ENCODE peak calls at places on chromosomes 11 and 22, in four cellular contexts. One of them, this sample, is unnamed.

GRCh38 chr22:49726701-49727101 is 101.0 kb downstream of the BRD1 start:
- DNase-seq in cardiac muscle cell: no peak
- DNase-seq in fibroblast of villous mesenchyme: no peak
- DNase-seq in K562: no peak
- DNase-seq in this sample: no peak

GRCh38 chr22:46008291-46008690 is 31.3 kb upstream of the WNT7B start:
- DNase-seq in cardiac muscle cell: no peak
- DNase-seq in fibroblast of villous mesenchyme: no peak
- DNase-seq in K562: no peak
- DNase-seq in this sample: no peak

GRCh38 chr22:49865156-49865555 is 11.5 kb downstream of the ZBED4 start:
- DNase-seq in cardiac muscle cell: no peak
- DNase-seq in fibroblast of villous mesenchyme: no peak
- DNase-seq in K562: no peak
- DNase-seq in this sample: no peak

GRCh38 chr11:14248577-14248976 is 110.4 kb downstream of the RRAS2 start:
- DNase-seq in cardiac muscle cell: no peak
- DNase-seq in fibroblast of villous mesenchyme: no peak
- DNase-seq in K562: no peak
- DNase-seq in this sample: no peak

GRCh38 chr11:75328426-75329277 is 22.8 kb downstream of the ARRB1 start:
- DNase-seq in cardiac muscle cell: peak; percentile 84
- DNase-seq in fibroblast of villous mesenchyme: peak; percentile 87
- DNase-seq in K562: peak; percentile 73
- DNase-seq in this sample: peak; percentile 76

GRCh38 chr22:22591348-22592299 is 32.6 kb upstream of the PRAME start:
- DNase-seq in cardiac muscle cell: peak; percentile 4
- DNase-seq in fibroblast of villous mesenchyme: no peak
- DNase-seq in K562: no peak
- DNase-seq in this sample: peak; percentile 4

GRCh38 chr11:92670293-92670890 is 299.1 kb upstream of the MTNR1B start:
- DNase-seq in cardiac muscle cell: no peak
- DNase-seq in fibroblast of villous mesenchyme: no peak
- DNase-seq in K562: no peak
- DNase-seq in this sample: no peak

GRCh38 chr11:24963879-24964278 is 467.0 kb downstream of the LUZP2 start:
- DNase-seq in cardiac muscle cell: peak; percentile 2
- DNase-seq in fibroblast of villous mesenchyme: no peak
- DNase-seq in K562: no peak
- DNase-seq in this sample: no peak

GRCh38 chr11:107102692-107103463 is 84.6 kb upstream of the GUCY1A2 start:
- DNase-seq in cardiac muscle cell: no peak
- DNase-seq in fibroblast of villous mesenchyme: no peak
- DNase-seq in K562: no peak
- DNase-seq in this sample: no peak

GRCh38 chr11:96279018-96279417 is 64.0 kb downstream of the MAML2 start:
- DNase-seq in cardiac muscle cell: no peak
- DNase-seq in fibroblast of villous mesenchyme: no peak
- DNase-seq in K562: peak; percentile 30
- DNase-seq in this sample: no peak

GRCh38 chr11:105856954-105857353 is 165.1 kb downstream of the MSANTD4 start:
- DNase-seq in cardiac muscle cell: no peak
- DNase-seq in fibroblast of villous mesenchyme: no peak
- DNase-seq in K562: no peak
- DNase-seq in this sample: no peak

GRCh38 chr11:105862736-105863367 is 159.2 kb downstream of the MSANTD4 start:
- DNase-seq in cardiac muscle cell: peak; percentile 70
- DNase-seq in fibroblast of villous mesenchyme: peak; percentile 59
- DNase-seq in K562: peak; percentile 6
- DNase-seq in this sample: peak; percentile 65

GRCh38 chr11:105860105-105860504 is 161.9 kb downstream of the MSANTD4 start:
- DNase-seq in cardiac muscle cell: no peak
- DNase-seq in fibroblast of villous mesenchyme: no peak
- DNase-seq in K562: no peak
- DNase-seq in this sample: no peak

GRCh38 chr11:105861225-105861624 is 160.8 kb downstream of the MSANTD4 start:
- DNase-seq in cardiac muscle cell: peak; percentile 7
- DNase-seq in fibroblast of villous mesenchyme: no peak
- DNase-seq in K562: no peak
- DNase-seq in this sample: no peak
- TF ChIP-seq CTCF in cardiac muscle cell: peak; percentile 23
- TF ChIP-seq CTCF in fibroblast of villous mesenchyme: peak; percentile 34
- TF ChIP-seq CTCF in K562: no peak
- TF ChIP-seq CTCF in this sample: peak; percentile 14

GRCh38 chr11:67381244-67381972 is 8.0 kb upstream of the CLCF1 start:
- DNase-seq in cardiac muscle cell: no peak
- DNase-seq in fibroblast of villous mesenchyme: no peak
- DNase-seq in K562: no peak
- DNase-seq in this sample: no peak
- TF ChIP-seq CTCF in cardiac muscle cell: no peak
- TF ChIP-seq CTCF in fibroblast of villous mesenchyme: no peak
- TF ChIP-seq CTCF in K562: no peak
- TF ChIP-seq CTCF in this sample: no peak

DNA sequence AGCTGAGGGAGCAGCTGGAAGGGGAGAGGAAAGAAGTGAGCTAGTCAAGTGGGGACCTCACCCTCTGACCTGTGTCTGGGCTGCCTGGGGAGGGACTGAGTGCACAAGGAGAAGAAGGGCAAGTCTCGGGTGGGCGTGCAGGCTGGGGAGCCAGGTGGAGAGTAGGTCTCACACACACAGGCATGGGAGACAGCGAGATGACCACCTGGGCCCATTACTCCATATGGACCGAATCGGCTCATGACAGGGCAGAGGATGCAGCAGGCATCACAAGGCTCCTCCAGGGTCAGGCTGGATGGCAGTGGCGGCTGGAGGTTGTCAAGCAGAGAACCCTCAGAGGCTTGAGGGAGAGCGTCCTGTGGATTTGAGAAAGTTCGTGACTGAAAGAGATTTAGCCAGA is 63.5 kb downstream of the CEP164 start:
- DNase-seq in cardiac muscle cell: no peak
- DNase-seq in fibroblast of villous mesenchyme: no peak
- DNase-seq in K562: no peak
- DNase-seq in this sample: no peak
- TF ChIP-seq CTCF in cardiac muscle cell: no peak
- TF ChIP-seq CTCF in fibroblast of villous mesenchyme: no peak
- TF ChIP-seq CTCF in K562: no peak
- TF ChIP-seq CTCF in this sample: no peak

DNA sequence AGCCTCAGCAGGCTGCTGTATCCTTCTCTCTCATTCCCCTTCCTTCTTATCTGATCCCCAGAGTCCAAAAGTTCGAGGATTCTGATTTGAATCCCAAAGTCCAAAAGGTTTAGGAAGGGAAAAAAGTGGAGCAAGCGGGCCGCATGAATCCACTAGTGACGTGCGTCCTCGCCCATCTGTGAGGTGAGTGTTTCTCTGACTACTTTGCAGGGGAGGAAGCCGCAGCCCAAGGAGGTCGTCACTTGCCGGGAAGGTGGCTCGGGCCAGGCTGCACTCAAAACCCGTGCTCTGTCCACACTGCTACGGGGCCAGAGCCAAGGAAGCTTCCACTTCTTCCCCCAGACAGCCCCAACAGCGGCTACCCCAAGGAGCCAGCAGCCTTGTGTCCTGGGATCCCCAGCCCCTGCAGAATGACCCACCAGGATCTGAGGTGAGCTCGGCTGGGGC is 16.3 kb downstream of the SLC25A18 start:
- DNase-seq in cardiac muscle cell: no peak
- DNase-seq in fibroblast of villous mesenchyme: no peak
- DNase-seq in K562: no peak
- DNase-seq in this sample: no peak
- TF ChIP-seq CTCF in cardiac muscle cell: no peak
- TF ChIP-seq CTCF in fibroblast of villous mesenchyme: no peak
- TF ChIP-seq CTCF in K562: no peak
- TF ChIP-seq CTCF in this sample: no peak

GRCh38 chr22:37499006-37499707 is 13.0 kb upstream of the MFNG start:
- DNase-seq in cardiac muscle cell: no peak
- DNase-seq in fibroblast of villous mesenchyme: peak; percentile 45
- DNase-seq in K562: no peak
- DNase-seq in this sample: no peak
- TF ChIP-seq CTCF in cardiac muscle cell: no peak
- TF ChIP-seq CTCF in fibroblast of villous mesenchyme: no peak
- TF ChIP-seq CTCF in K562: no peak
- TF ChIP-seq CTCF in this sample: no peak

GRCh38 chr11:29328961-29329441 is 687.8 kb downstream of the KCNA4 start:
- DNase-seq in cardiac muscle cell: peak; percentile 83
- DNase-seq in fibroblast of villous mesenchyme: peak; percentile 81
- DNase-seq in K562: peak; percentile 2
- DNase-seq in this sample: peak; percentile 61
- TF ChIP-seq CTCF in cardiac muscle cell: peak; percentile 83
- TF ChIP-seq CTCF in fibroblast of villous mesenchyme: peak; percentile 79
- TF ChIP-seq CTCF in K562: no peak
- TF ChIP-seq CTCF in this sample: peak; percentile 73